ENCODE peak calls at places on chromosome 12, in six cellular contexts. N is Panc1, O is stomach, U is cardiac muscle cell, D is heart right ventricle, R is left ventricle myocardium inferior. F is an unnamed sample.

GRCh38 chr12:52278530-52278929 is 4.1 kb downstream of the KRT86 start:
- DNase-seq in R (no peak), O (peak; percentile 22), N (no peak), U (peak; percentile 22), D (no peak), F (no peak)

GRCh38 chr12:19710811-19711793 is 271.8 kb downstream of the AEBP2 start:
- DNase-seq in R (no peak), U (no peak), O (no peak), N (no peak), D (no peak), F (no peak)

GRCh38 chr12:68727776-68728175 is 18.2 kb upstream of the SLC35E3 start:
- DNase-seq in O (no peak), D (no peak), R (no peak), N (no peak), U (no peak), F (no peak)

GRCh38 chr12:122182887-122183587 is at the start of gene LRRC43:
- DNase-seq in R (no peak), D (no peak), O (peak; percentile 56), U (peak; percentile 63), N (no peak), F (no peak)

GRCh38 chr12:117272690-117273089 is 82.4 kb upstream of the FBXO21 start:
- DNase-seq in O (no peak), U (no peak), N (no peak), R (no peak), D (no peak), F (no peak)

GRCh38 chr12:91984571-91984970 is 161.1 kb downstream of the BTG1 start:
- DNase-seq in N (no peak), U (no peak), D (no peak), R (no peak), O (no peak), F (no peak)

GRCh38 chr12:72982351-72982750 is 710.2 kb downstream of the TRHDE start:
- DNase-seq in D (no peak), U (no peak), O (no peak), R (no peak), N (no peak), F (no peak)

GRCh38 chr12:56581418-56582145 is 48.5 kb downstream of the BAZ2A start:
- DNase-seq in O (no peak), R (no peak), U (no peak), D (no peak), N (no peak), F (no peak)

GRCh38 chr12:16006752-16007151 is 95.6 kb downstream of the DERA start:
- DNase-seq in N (no peak), O (no peak), U (no peak), R (no peak), D (no peak), F (no peak)

GRCh38 chr12:65306603-65307501 is 28.4 kb downstream of the MSRB3 start:
- DNase-seq in R (peak; percentile 50), O (no peak), N (peak; percentile 38), U (peak; percentile 84), D (peak; percentile 67), F (no peak)

GRCh38 chr12:57479376-57480115 is at the start of gene ARHGAP9:
- DNase-seq in D (no peak), R (no peak), U (no peak), O (no peak), N (no peak), F (no peak)

GRCh38 chr12:92194566-92194965 is 48.9 kb upstream of the BTG1 start:
- DNase-seq in D (no peak), N (no peak), U (no peak), R (no peak), O (no peak), F (no peak)

GRCh38 chr12:22082190-22082701 is 36.2 kb downstream of the CMAS start:
- DNase-seq in R (no peak), D (no peak), O (no peak), U (no peak), N (no peak), F (no peak)

GRCh38 chr12:9106067-9106466 is 9.7 kb downstream of the A2M start:
- DNase-seq in U (no peak), O (no peak), D (no peak), R (no peak), N (no peak), F (no peak)

GRCh38 chr12:11545438-11546330 is 103.8 kb upstream of the ETV6 start:
- DNase-seq in N (no peak), U (peak; percentile 14), R (no peak), D (no peak), O (no peak), F (no peak)

GRCh38 chr12:123762715-123763052 is 583 bp downstream of the DNAH10 start:
- DNase-seq in D (no peak), N (no peak), O (no peak), U (no peak), R (no peak), F (no peak)

GRCh38 chr12:67415473-67415872 is 146.3 kb downstream of the CAND1 start:
- DNase-seq in D (peak; percentile 33), O (no peak), U (peak; percentile 65), R (no peak), N (no peak), F (peak; percentile 29)

GRCh38 chr12:26845057-26845666 is 12.2 kb upstream of the ITPR2 start:
- DNase-seq in N (peak; percentile 15), U (peak; percentile 58), D (peak; percentile 74), R (peak; percentile 48), O (peak; percentile 70), F (no peak)

GRCh38 chr12:32051511-32052299 is 54.9 kb upstream of the BICD1 start:
- DNase-seq in D (no peak), U (peak; percentile 68), N (peak; percentile 80), O (no peak), R (no peak), F (no peak)

GRCh38 chr12:104494137-104494815 is 37.5 kb downstream of the CHST11 start:
- DNase-seq in N (no peak), O (no peak), R (no peak), D (peak; percentile 57), U (peak; percentile 30), F (no peak)

DNA sequence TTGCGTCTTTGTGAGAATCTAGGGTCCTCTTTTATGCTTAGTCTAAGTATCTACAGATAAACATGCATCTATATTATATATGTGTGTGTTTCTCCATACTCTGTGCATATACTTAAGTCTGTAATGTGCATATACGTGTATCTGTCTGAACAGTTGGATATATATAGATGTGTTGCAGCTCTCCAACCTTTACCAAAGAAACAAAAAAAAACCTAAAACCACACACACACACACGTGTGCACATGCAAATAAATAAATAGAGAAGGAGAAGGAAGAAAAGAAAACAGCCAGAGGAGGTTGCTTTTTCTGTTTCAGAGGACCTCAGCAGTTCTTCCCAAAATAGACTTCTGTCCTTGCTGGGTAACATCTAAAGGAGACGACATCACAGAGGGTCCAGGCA is 244.9 kb downstream of the CACNA1C start:
- DNase-seq in R (no peak), N (no peak), D (no peak), O (no peak), U (no peak), F (no peak)
- H3K27ac ChIP-seq in R (peak overlapping the region; percentile 40), N (no peak overlapping the region), D (no peak overlapping the region), O (no peak overlapping the region), U (peak overlapping the region; percentile 4), F (no peak overlapping the region)

GRCh38 chr12:89326260-89327040 is 25.9 kb downstream of the DUSP6 start:
- DNase-seq in O (no peak), D (no peak), R (no peak), U (peak; percentile 94), N (no peak), F (no peak)

GRCh38 chr12:89324437-89324836 is 27.9 kb downstream of the DUSP6 start:
- DNase-seq in N (no peak), O (no peak), D (no peak), R (no peak), U (no peak), F (no peak)

GRCh38 chr12:89327477-89328094 is 24.7 kb downstream of the DUSP6 start:
- DNase-seq in R (no peak), D (no peak), O (no peak), U (peak; percentile 49), N (no peak), F (no peak)

GRCh38 chr12:89325495-89325894 is 26.8 kb downstream of the DUSP6 start:
- DNase-seq in D (no peak), R (no peak), U (no peak), O (no peak), N (no peak), F (no peak)

DNA sequence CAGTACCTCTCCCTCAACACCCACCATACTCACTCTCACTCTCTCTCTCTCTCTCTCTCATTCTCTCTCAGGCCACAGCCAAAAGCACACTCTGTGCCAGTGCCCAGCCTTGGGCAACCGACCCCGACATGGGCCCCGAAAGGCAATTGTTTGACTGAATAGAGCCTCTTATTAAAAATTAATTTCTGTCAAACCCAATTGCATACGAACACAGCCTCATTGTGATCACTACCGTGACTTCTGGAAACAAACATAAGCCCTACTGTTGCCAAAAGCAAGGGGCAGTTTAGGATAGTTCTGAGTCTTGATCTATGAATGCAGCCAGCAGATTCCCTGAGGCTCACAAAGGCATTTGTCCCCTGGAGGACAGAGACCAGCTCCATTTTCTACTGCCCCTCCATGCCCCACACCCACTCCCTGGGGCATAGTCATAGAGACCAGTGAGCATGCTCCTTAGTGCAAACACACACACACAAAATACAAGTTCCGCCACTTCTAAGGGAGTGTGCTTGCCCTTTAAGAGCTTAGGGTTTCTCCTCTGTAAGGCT is 23.7 kb downstream of the DUSP6 start:
- DNase-seq in U (no peak), D (no peak), O (no peak), N (no peak), R (no peak), F (no peak)
- H3K4me1 ChIP-seq in U (peaks cover 42% of the 10 kb centered on the region), D (peaks cover 9% of the 10 kb centered on the region), O (peaks cover 9% of the 10 kb centered on the region), N (no peaks in the 10 kb centered on the region), R (peaks cover 32% of the 10 kb centered on the region), F (peaks cover 1% of the 10 kb centered on the region)

DNA sequence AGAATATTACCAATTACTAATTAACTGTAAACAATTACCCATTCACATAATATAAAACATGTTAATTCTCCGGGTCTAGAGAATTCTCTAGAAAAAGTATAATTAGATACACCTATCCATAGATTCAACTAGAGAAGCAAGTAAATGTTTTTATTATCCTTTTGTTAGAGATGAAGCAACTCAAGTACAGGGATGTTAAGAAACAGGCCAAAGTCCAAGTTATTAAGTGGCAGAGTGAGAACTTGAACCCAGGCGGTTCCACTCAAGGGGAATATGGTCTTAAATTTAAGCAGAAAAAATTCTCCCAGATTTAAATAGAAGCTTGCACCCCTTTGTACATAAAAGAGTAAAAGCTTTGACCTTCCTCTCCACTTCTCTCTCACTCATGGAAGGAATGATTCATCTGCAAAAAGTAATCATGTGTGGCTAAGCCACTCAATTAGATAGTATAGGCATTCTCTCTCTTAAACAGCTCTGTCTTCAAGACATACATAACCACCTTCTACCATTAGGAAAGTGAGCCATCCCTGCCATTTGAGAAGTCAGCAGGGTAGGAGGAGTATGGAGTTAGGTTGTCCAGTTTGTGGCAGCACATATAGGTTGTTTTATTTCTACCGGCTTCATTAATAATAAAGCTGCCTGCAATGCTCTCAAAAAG is 34.1 kb downstream of the ERGIC2 start:
- DNase-seq in N (no peak), U (no peak), O (no peak), R (no peak), D (no peak), F (no peak)
- H3K4me3 ChIP-seq in N (no peak overlapping the region), U (no peak overlapping the region), O (no peak overlapping the region), R (no peak overlapping the region), D (no peak overlapping the region), F (no peak overlapping the region)

GRCh38 chr12:793037-793436 is 40.7 kb downstream of the WNK1 start:
- DNase-seq in N (no peak), U (no peak), D (no peak), R (no peak), O (no peak), F (no peak)

GRCh38 chr12:790253-790563 is 37.8 kb downstream of the WNK1 start:
- DNase-seq in U (no peak), R (no peak), N (no peak), D (no peak), O (no peak), F (no peak)

GRCh38 chr12:790608-791007 is 38.2 kb downstream of the WNK1 start:
- DNase-seq in N (no peak), D (no peak), U (no peak), R (no peak), O (no peak), F (no peak)

GRCh38 chr12:795305-795704 is 42.9 kb downstream of the WNK1 start:
- DNase-seq in U (no peak), N (no peak), D (no peak), O (no peak), R (no peak), F (no peak)
- H3K27ac ChIP-seq in U (no peak overlapping the region), N (no peak overlapping the region), D (no peak overlapping the region), O (no peak overlapping the region), R (no peak overlapping the region), F (no peak overlapping the region)